ENCODE peak calls at places on chromosomes 16 and 17, in ten cellular contexts. One of them, this sample, is unnamed.

GRCh38 chr17:43665387-43666101 is 3.8 kb upstream of the MEOX1 start:
- DNase-seq in transverse colon: no peak
- DNase-seq in adrenal gland: no peak
- DNase-seq in IMR-90: no peak
- DNase-seq in stomach: no peak
- DNase-seq in A549: no peak
- DNase-seq in Peyer's patch: no peak
- DNase-seq in upper lobe of left lung: no peak
- DNase-seq in breast epithelium: no peak
- DNase-seq in body of pancreas: no peak
- DNase-seq in this sample: no peak

GRCh38 chr16:69567031-69567680 is 1.4 kb downstream of the NFAT5 start:
- DNase-seq in IMR-90: peak
- DNase-seq in stomach: no peak
- DNase-seq in upper lobe of left lung: peak
- DNase-seq in breast epithelium: no peak
- DNase-seq in adrenal gland: no peak
- DNase-seq in body of pancreas: peak
- DNase-seq in Peyer's patch: no peak
- DNase-seq in transverse colon: no peak
- DNase-seq in A549: no peak
- DNase-seq in this sample: peak

GRCh38 chr17:40562841-40563370 is 2.4 kb downstream of the CCR7 start:
- DNase-seq in adrenal gland: no peak
- DNase-seq in A549: no peak
- DNase-seq in IMR-90: no peak
- DNase-seq in Peyer's patch: no peak
- DNase-seq in stomach: no peak
- DNase-seq in breast epithelium: no peak
- DNase-seq in body of pancreas: no peak
- DNase-seq in transverse colon: no peak
- DNase-seq in upper lobe of left lung: no peak
- DNase-seq in this sample: no peak

GRCh38 chr16:57797526-57798266 is 4.6 kb downstream of the KIFC3 start:
- DNase-seq in adrenal gland: no peak
- DNase-seq in A549: peak
- DNase-seq in Peyer's patch: peak
- DNase-seq in upper lobe of left lung: peak
- DNase-seq in body of pancreas: peak
- DNase-seq in transverse colon: no peak
- DNase-seq in stomach: peak
- DNase-seq in breast epithelium: peak
- DNase-seq in IMR-90: no peak
- DNase-seq in this sample: peak

GRCh38 chr16:85936761-85937343 is 37.9 kb downstream of the IRF8 start:
- DNase-seq in upper lobe of left lung: no peak
- DNase-seq in Peyer's patch: no peak
- DNase-seq in IMR-90: no peak
- DNase-seq in stomach: no peak
- DNase-seq in transverse colon: no peak
- DNase-seq in adrenal gland: no peak
- DNase-seq in body of pancreas: no peak
- DNase-seq in breast epithelium: no peak
- DNase-seq in A549: no peak
- DNase-seq in this sample: no peak

GRCh38 chr17:68423251-68423650 is 34.0 kb downstream of the WIPI1 start:
- DNase-seq in upper lobe of left lung: no peak
- DNase-seq in body of pancreas: no peak
- DNase-seq in stomach: no peak
- DNase-seq in adrenal gland: no peak
- DNase-seq in transverse colon: no peak
- DNase-seq in breast epithelium: no peak
- DNase-seq in IMR-90: no peak
- DNase-seq in Peyer's patch: no peak
- DNase-seq in A549: no peak
- DNase-seq in this sample: no peak

GRCh38 chr16:22948603-22949368 is 134.8 kb downstream of the HS3ST2 start:
- DNase-seq in breast epithelium: peak
- DNase-seq in upper lobe of left lung: peak
- DNase-seq in body of pancreas: peak
- DNase-seq in transverse colon: peak
- DNase-seq in IMR-90: peak
- DNase-seq in stomach: peak
- DNase-seq in A549: peak
- DNase-seq in Peyer's patch: peak
- DNase-seq in adrenal gland: peak
- DNase-seq in this sample: peak

GRCh38 chr16:19138601-19139000 is 24.8 kb downstream of the ITPRIPL2 start:
- DNase-seq in transverse colon: peak
- DNase-seq in Peyer's patch: peak
- DNase-seq in upper lobe of left lung: peak
- DNase-seq in A549: peak
- DNase-seq in IMR-90: peak
- DNase-seq in body of pancreas: peak
- DNase-seq in breast epithelium: peak
- DNase-seq in stomach: peak
- DNase-seq in adrenal gland: peak
- DNase-seq in this sample: peak

GRCh38 chr16:89020925-89021595 is 44.1 kb upstream of the CBFA2T3 start:
- DNase-seq in upper lobe of left lung: no peak
- DNase-seq in transverse colon: no peak
- DNase-seq in A549: no peak
- DNase-seq in body of pancreas: no peak
- DNase-seq in breast epithelium: no peak
- DNase-seq in IMR-90: no peak
- DNase-seq in adrenal gland: no peak
- DNase-seq in stomach: no peak
- DNase-seq in Peyer's patch: no peak
- DNase-seq in this sample: no peak

GRCh38 chr16:89018605-89019158 is 41.7 kb upstream of the CBFA2T3 start:
- DNase-seq in transverse colon: no peak
- DNase-seq in stomach: no peak
- DNase-seq in adrenal gland: no peak
- DNase-seq in IMR-90: no peak
- DNase-seq in A549: no peak
- DNase-seq in breast epithelium: no peak
- DNase-seq in upper lobe of left lung: no peak
- DNase-seq in body of pancreas: no peak
- DNase-seq in Peyer's patch: no peak
- DNase-seq in this sample: no peak

GRCh38 chr16:89019511-89019910 is 42.5 kb upstream of the CBFA2T3 start:
- DNase-seq in transverse colon: no peak
- DNase-seq in upper lobe of left lung: no peak
- DNase-seq in Peyer's patch: no peak
- DNase-seq in body of pancreas: no peak
- DNase-seq in stomach: no peak
- DNase-seq in adrenal gland: no peak
- DNase-seq in IMR-90: no peak
- DNase-seq in A549: no peak
- DNase-seq in breast epithelium: no peak
- DNase-seq in this sample: no peak

GRCh38 chr16:89022051-89022836 is 45.2 kb upstream of the CBFA2T3 start:
- DNase-seq in body of pancreas: no peak
- DNase-seq in upper lobe of left lung: no peak
- DNase-seq in Peyer's patch: no peak
- DNase-seq in stomach: no peak
- DNase-seq in transverse colon: no peak
- DNase-seq in adrenal gland: no peak
- DNase-seq in A549: no peak
- DNase-seq in breast epithelium: no peak
- DNase-seq in IMR-90: no peak
- DNase-seq in this sample: no peak

DNA sequence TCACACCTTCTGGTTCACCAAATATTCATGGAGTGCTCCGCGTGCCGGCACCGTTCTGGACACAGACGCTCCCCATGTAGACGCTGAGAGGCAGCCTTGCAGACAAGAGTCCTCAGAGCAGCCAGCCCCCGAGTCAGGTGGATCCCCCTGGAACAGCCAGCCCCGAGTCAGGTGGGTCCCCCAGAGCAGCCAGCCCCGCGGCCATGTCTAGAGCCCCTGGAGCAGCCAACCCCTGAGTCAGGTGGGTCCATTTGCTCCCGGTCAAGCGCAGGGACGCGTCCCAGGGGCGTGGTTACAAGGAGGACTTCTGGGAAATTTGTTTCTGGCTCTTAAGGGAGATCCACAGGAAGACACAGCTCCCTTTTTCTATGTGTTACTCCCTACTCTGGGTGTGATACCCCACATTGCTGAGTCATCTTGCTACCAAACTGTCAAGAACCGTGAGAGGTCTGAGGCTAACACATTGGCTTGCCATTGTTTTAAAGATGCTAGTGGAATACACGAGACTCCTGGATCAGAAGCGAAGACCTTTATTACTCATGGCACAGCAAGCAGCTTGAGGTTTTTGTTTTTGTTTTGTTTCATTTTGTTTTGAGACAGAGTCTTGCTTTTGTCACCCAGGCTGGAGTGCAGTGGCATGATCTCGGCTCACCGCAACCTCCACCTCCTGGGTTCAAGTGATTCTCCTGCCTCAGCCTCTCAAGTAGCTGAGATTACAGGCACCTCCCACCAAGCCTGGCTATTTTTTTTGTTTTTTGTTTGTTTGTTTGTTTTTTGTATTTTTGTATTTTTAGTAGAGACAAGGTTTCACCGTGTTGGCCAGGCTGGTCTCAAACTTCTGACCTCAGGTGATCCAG is 43.3 kb upstream of the CBFA2T3 start:
- DNase-seq in transverse colon: no peak
- DNase-seq in stomach: no peak
- DNase-seq in breast epithelium: no peak
- DNase-seq in A549: no peak
- DNase-seq in upper lobe of left lung: no peak
- DNase-seq in adrenal gland: no peak
- DNase-seq in Peyer's patch: no peak
- DNase-seq in body of pancreas: no peak
- DNase-seq in IMR-90: no peak
- DNase-seq in this sample: no peak
- H3K27ac ChIP-seq in transverse colon: no peak
- H3K27ac ChIP-seq in stomach: no peak
- H3K27ac ChIP-seq in breast epithelium: no peak
- H3K27ac ChIP-seq in A549: peak
- H3K27ac ChIP-seq in upper lobe of left lung: no peak
- H3K27ac ChIP-seq in adrenal gland: no peak
- H3K27ac ChIP-seq in Peyer's patch: no peak
- H3K27ac ChIP-seq in body of pancreas: no peak
- H3K27ac ChIP-seq in IMR-90: no peak
- H3K27ac ChIP-seq in this sample: no peak

GRCh38 chr17:36934759-36935630 is 2.3 kb upstream of the LHX1 start:
- DNase-seq in stomach: no peak
- DNase-seq in A549: peak
- DNase-seq in breast epithelium: no peak
- DNase-seq in Peyer's patch: no peak
- DNase-seq in transverse colon: no peak
- DNase-seq in body of pancreas: no peak
- DNase-seq in adrenal gland: no peak
- DNase-seq in IMR-90: no peak
- DNase-seq in upper lobe of left lung: no peak
- DNase-seq in this sample: no peak

GRCh38 chr17:36935681-36936454 is 1.4 kb upstream of the LHX1 start:
- DNase-seq in stomach: no peak
- DNase-seq in upper lobe of left lung: no peak
- DNase-seq in breast epithelium: no peak
- DNase-seq in IMR-90: no peak
- DNase-seq in adrenal gland: no peak
- DNase-seq in body of pancreas: no peak
- DNase-seq in A549: peak
- DNase-seq in transverse colon: no peak
- DNase-seq in Peyer's patch: no peak
- DNase-seq in this sample: no peak

GRCh38 chr17:36937961-36938565 is 788 bp downstream of the LHX1 start:
- DNase-seq in Peyer's patch: no peak
- DNase-seq in upper lobe of left lung: no peak
- DNase-seq in stomach: no peak
- DNase-seq in breast epithelium: no peak
- DNase-seq in A549: no peak
- DNase-seq in transverse colon: no peak
- DNase-seq in IMR-90: peak
- DNase-seq in adrenal gland: no peak
- DNase-seq in body of pancreas: no peak
- DNase-seq in this sample: no peak

GRCh38 chr17:36937001-36937960 is at the start of gene LHX1:
- DNase-seq in IMR-90: no peak
- DNase-seq in adrenal gland: no peak
- DNase-seq in Peyer's patch: no peak
- DNase-seq in transverse colon: no peak
- DNase-seq in upper lobe of left lung: no peak
- DNase-seq in body of pancreas: no peak
- DNase-seq in breast epithelium: no peak
- DNase-seq in stomach: no peak
- DNase-seq in A549: no peak
- DNase-seq in this sample: no peak

GRCh38 chr17:36936455-36936934 is 780 bp upstream of the LHX1 start:
- DNase-seq in upper lobe of left lung: no peak
- DNase-seq in Peyer's patch: no peak
- DNase-seq in A549: no peak
- DNase-seq in IMR-90: no peak
- DNase-seq in stomach: no peak
- DNase-seq in adrenal gland: no peak
- DNase-seq in transverse colon: no peak
- DNase-seq in breast epithelium: no peak
- DNase-seq in body of pancreas: no peak
- DNase-seq in this sample: no peak
- TF ChIP-seq POLR2A in upper lobe of left lung: no peak
- TF ChIP-seq POLR2A in Peyer's patch: no peak
- TF ChIP-seq POLR2A in A549: no peak
- TF ChIP-seq POLR2A in IMR-90: no peak
- TF ChIP-seq POLR2A in stomach: no peak
- TF ChIP-seq POLR2A in adrenal gland: no peak
- TF ChIP-seq POLR2A in transverse colon: no peak
- TF ChIP-seq POLR2A in breast epithelium: no peak
- TF ChIP-seq POLR2A in body of pancreas: no peak
- TF ChIP-seq POLR2A in this sample: no peak

GRCh38 chr17:50499270-50499669 is 9.0 kb upstream of the MYCBPAP start:
- DNase-seq in body of pancreas: no peak
- DNase-seq in Peyer's patch: no peak
- DNase-seq in transverse colon: no peak
- DNase-seq in adrenal gland: no peak
- DNase-seq in IMR-90: no peak
- DNase-seq in A549: no peak
- DNase-seq in upper lobe of left lung: no peak
- DNase-seq in breast epithelium: no peak
- DNase-seq in stomach: no peak
- DNase-seq in this sample: no peak

GRCh38 chr17:50501906-50502642 is 6.2 kb upstream of the MYCBPAP start:
- DNase-seq in A549: no peak
- DNase-seq in IMR-90: no peak
- DNase-seq in upper lobe of left lung: no peak
- DNase-seq in stomach: no peak
- DNase-seq in body of pancreas: no peak
- DNase-seq in transverse colon: no peak
- DNase-seq in Peyer's patch: no peak
- DNase-seq in breast epithelium: no peak
- DNase-seq in adrenal gland: no peak
- DNase-seq in this sample: no peak

GRCh38 chr17:50502643-50502990 is 5.6 kb upstream of the MYCBPAP start:
- DNase-seq in transverse colon: no peak
- DNase-seq in IMR-90: no peak
- DNase-seq in A549: no peak
- DNase-seq in breast epithelium: no peak
- DNase-seq in body of pancreas: no peak
- DNase-seq in adrenal gland: no peak
- DNase-seq in Peyer's patch: no peak
- DNase-seq in stomach: no peak
- DNase-seq in upper lobe of left lung: no peak
- DNase-seq in this sample: no peak

GRCh38 chr17:50499722-50500121 is 8.5 kb upstream of the MYCBPAP start:
- DNase-seq in A549: no peak
- DNase-seq in breast epithelium: no peak
- DNase-seq in Peyer's patch: no peak
- DNase-seq in stomach: no peak
- DNase-seq in adrenal gland: no peak
- DNase-seq in transverse colon: no peak
- DNase-seq in upper lobe of left lung: no peak
- DNase-seq in IMR-90: no peak
- DNase-seq in body of pancreas: no peak
- DNase-seq in this sample: no peak

GRCh38 chr17:50501054-50501453 is 7.2 kb upstream of the MYCBPAP start:
- DNase-seq in adrenal gland: no peak
- DNase-seq in IMR-90: no peak
- DNase-seq in upper lobe of left lung: no peak
- DNase-seq in stomach: peak
- DNase-seq in Peyer's patch: peak
- DNase-seq in body of pancreas: no peak
- DNase-seq in transverse colon: peak
- DNase-seq in A549: no peak
- DNase-seq in breast epithelium: no peak
- DNase-seq in this sample: no peak
- TF ChIP-seq CTCF in adrenal gland: peak
- TF ChIP-seq CTCF in IMR-90: peak
- TF ChIP-seq CTCF in upper lobe of left lung: no peak
- TF ChIP-seq CTCF in stomach: no peak
- TF ChIP-seq CTCF in Peyer's patch: no peak
- TF ChIP-seq CTCF in body of pancreas: peak
- TF ChIP-seq CTCF in transverse colon: no peak
- TF ChIP-seq CTCF in A549: peak
- TF ChIP-seq CTCF in breast epithelium: peak
- TF ChIP-seq CTCF in this sample: no peak

DNA sequence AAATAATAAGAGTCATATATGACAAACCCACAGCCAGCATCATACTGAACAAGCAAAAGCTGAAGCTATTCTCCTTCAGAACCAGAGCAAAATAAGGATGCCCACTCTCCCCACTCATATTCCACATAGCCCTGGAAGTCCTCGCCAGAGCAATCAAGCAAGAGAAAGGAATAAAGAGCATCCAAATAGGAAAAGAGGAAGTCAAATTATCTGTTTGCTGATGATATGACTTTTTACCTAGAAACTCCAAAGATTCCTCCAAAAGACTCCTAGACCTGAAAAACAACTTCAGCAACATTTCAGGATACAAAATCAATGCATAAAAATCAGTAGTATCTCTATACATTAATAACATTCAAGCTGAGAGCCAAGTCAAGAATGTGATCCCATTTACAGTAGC is 217.5 kb downstream of the ABCC12 start:
- DNase-seq in stomach: no peak
- DNase-seq in breast epithelium: no peak
- DNase-seq in IMR-90: no peak
- DNase-seq in body of pancreas: no peak
- DNase-seq in Peyer's patch: no peak
- DNase-seq in A549: no peak
- DNase-seq in adrenal gland: no peak
- DNase-seq in transverse colon: no peak
- DNase-seq in upper lobe of left lung: no peak
- DNase-seq in this sample: no peak
- H3K27ac ChIP-seq in stomach: no peak
- H3K27ac ChIP-seq in breast epithelium: no peak
- H3K27ac ChIP-seq in IMR-90: no peak
- H3K27ac ChIP-seq in body of pancreas: no peak
- H3K27ac ChIP-seq in Peyer's patch: no peak
- H3K27ac ChIP-seq in A549: no peak
- H3K27ac ChIP-seq in adrenal gland: no peak
- H3K27ac ChIP-seq in transverse colon: no peak
- H3K27ac ChIP-seq in upper lobe of left lung: no peak
- H3K27ac ChIP-seq in this sample: no peak